ENCODE peak calls at places on chromosome 4, in five cellular contexts. One of them, this sample, is unnamed.

GRCh38 chr4:130479020-130479419 is 1383.1 kb downstream of the C4orf33 start:
- DNase-seq in stimulated activated CD8-positive, alpha-beta memory T cell treated with anti-CD3 and anti-CD28 coated beads, Interleukin-7, amount 100 ng/mL, for 1 hour: no peak
- DNase-seq in ELR: peak
- DNase-seq in stimulated activated CD4-positive, alpha-beta T cell treated with anti-CD3 and anti-CD28 coated beads, TNF-alpha, amount 100 ng/mL, for 48 hours: no peak
- DNase-seq in OCI-M1: no peak
- DNase-seq in this sample: peak

GRCh38 chr4:28350485-28350884 is 1489.8 kb downstream of the STIM2 start:
- DNase-seq in stimulated activated CD8-positive, alpha-beta memory T cell treated with anti-CD3 and anti-CD28 coated beads, Interleukin-7, amount 100 ng/mL, for 1 hour: no peak
- DNase-seq in ELR: peak
- DNase-seq in stimulated activated CD4-positive, alpha-beta T cell treated with anti-CD3 and anti-CD28 coated beads, TNF-alpha, amount 100 ng/mL, for 48 hours: no peak
- DNase-seq in OCI-M1: no peak
- DNase-seq in this sample: peak

GRCh38 chr4:96519291-96519690 is 679.4 kb downstream of the PDHA2 start:
- DNase-seq in stimulated activated CD8-positive, alpha-beta memory T cell treated with anti-CD3 and anti-CD28 coated beads, Interleukin-7, amount 100 ng/mL, for 1 hour: no peak
- DNase-seq in ELR: no peak
- DNase-seq in stimulated activated CD4-positive, alpha-beta T cell treated with anti-CD3 and anti-CD28 coated beads, TNF-alpha, amount 100 ng/mL, for 48 hours: no peak
- DNase-seq in OCI-M1: peak
- DNase-seq in this sample: peak

GRCh38 chr4:7198440-7199128 is 6.2 kb downstream of the SORCS2 start:
- DNase-seq in stimulated activated CD8-positive, alpha-beta memory T cell treated with anti-CD3 and anti-CD28 coated beads, Interleukin-7, amount 100 ng/mL, for 1 hour: no peak
- DNase-seq in ELR: no peak
- DNase-seq in stimulated activated CD4-positive, alpha-beta T cell treated with anti-CD3 and anti-CD28 coated beads, TNF-alpha, amount 100 ng/mL, for 48 hours: no peak
- DNase-seq in OCI-M1: no peak
- DNase-seq in this sample: no peak

GRCh38 chr4:173413043-173413442 is 14.1 kb upstream of the SCRG1 start:
- DNase-seq in stimulated activated CD8-positive, alpha-beta memory T cell treated with anti-CD3 and anti-CD28 coated beads, Interleukin-7, amount 100 ng/mL, for 1 hour: no peak
- DNase-seq in ELR: no peak
- DNase-seq in stimulated activated CD4-positive, alpha-beta T cell treated with anti-CD3 and anti-CD28 coated beads, TNF-alpha, amount 100 ng/mL, for 48 hours: no peak
- DNase-seq in OCI-M1: no peak
- DNase-seq in this sample: peak

GRCh38 chr4:83062748-83063147 is 27.8 kb downstream of the COPS4 start:
- DNase-seq in stimulated activated CD8-positive, alpha-beta memory T cell treated with anti-CD3 and anti-CD28 coated beads, Interleukin-7, amount 100 ng/mL, for 1 hour: no peak
- DNase-seq in ELR: no peak
- DNase-seq in stimulated activated CD4-positive, alpha-beta T cell treated with anti-CD3 and anti-CD28 coated beads, TNF-alpha, amount 100 ng/mL, for 48 hours: no peak
- DNase-seq in OCI-M1: no peak
- DNase-seq in this sample: no peak

GRCh38 chr4:78058591-78059523 is 1.7 kb downstream of the FRAS1 start:
- DNase-seq in stimulated activated CD8-positive, alpha-beta memory T cell treated with anti-CD3 and anti-CD28 coated beads, Interleukin-7, amount 100 ng/mL, for 1 hour: no peak
- DNase-seq in ELR: peak
- DNase-seq in stimulated activated CD4-positive, alpha-beta T cell treated with anti-CD3 and anti-CD28 coated beads, TNF-alpha, amount 100 ng/mL, for 48 hours: no peak
- DNase-seq in OCI-M1: peak
- DNase-seq in this sample: peak

GRCh38 chr4:53734584-53735363 is 143.5 kb upstream of the LNX1 start:
- DNase-seq in stimulated activated CD8-positive, alpha-beta memory T cell treated with anti-CD3 and anti-CD28 coated beads, Interleukin-7, amount 100 ng/mL, for 1 hour: no peak
- DNase-seq in ELR: peak
- DNase-seq in stimulated activated CD4-positive, alpha-beta T cell treated with anti-CD3 and anti-CD28 coated beads, TNF-alpha, amount 100 ng/mL, for 48 hours: no peak
- DNase-seq in OCI-M1: no peak
- DNase-seq in this sample: peak

GRCh38 chr4:86160423-86160822 is 199.4 kb downstream of the MAPK10 start:
- DNase-seq in stimulated activated CD8-positive, alpha-beta memory T cell treated with anti-CD3 and anti-CD28 coated beads, Interleukin-7, amount 100 ng/mL, for 1 hour: no peak
- DNase-seq in ELR: no peak
- DNase-seq in stimulated activated CD4-positive, alpha-beta T cell treated with anti-CD3 and anti-CD28 coated beads, TNF-alpha, amount 100 ng/mL, for 48 hours: no peak
- DNase-seq in OCI-M1: no peak
- DNase-seq in this sample: peak

GRCh38 chr4:137124278-137124932 is 407.9 kb downstream of the PCDH18 start:
- DNase-seq in stimulated activated CD8-positive, alpha-beta memory T cell treated with anti-CD3 and anti-CD28 coated beads, Interleukin-7, amount 100 ng/mL, for 1 hour: no peak
- DNase-seq in ELR: peak
- DNase-seq in stimulated activated CD4-positive, alpha-beta T cell treated with anti-CD3 and anti-CD28 coated beads, TNF-alpha, amount 100 ng/mL, for 48 hours: no peak
- DNase-seq in OCI-M1: peak
- DNase-seq in this sample: peak

GRCh38 chr4:132333723-132334045 is 815.4 kb upstream of the PCDH10 start:
- DNase-seq in stimulated activated CD8-positive, alpha-beta memory T cell treated with anti-CD3 and anti-CD28 coated beads, Interleukin-7, amount 100 ng/mL, for 1 hour: no peak
- DNase-seq in ELR: peak
- DNase-seq in stimulated activated CD4-positive, alpha-beta T cell treated with anti-CD3 and anti-CD28 coated beads, TNF-alpha, amount 100 ng/mL, for 48 hours: no peak
- DNase-seq in OCI-M1: no peak
- DNase-seq in this sample: peak

GRCh38 chr4:77151246-77151645 is 5.8 kb upstream of the CCNG2 start:
- DNase-seq in stimulated activated CD8-positive, alpha-beta memory T cell treated with anti-CD3 and anti-CD28 coated beads, Interleukin-7, amount 100 ng/mL, for 1 hour: no peak
- DNase-seq in ELR: peak
- DNase-seq in stimulated activated CD4-positive, alpha-beta T cell treated with anti-CD3 and anti-CD28 coated beads, TNF-alpha, amount 100 ng/mL, for 48 hours: no peak
- DNase-seq in OCI-M1: no peak
- DNase-seq in this sample: no peak

GRCh38 chr4:10080874-10081606 is 35.6 kb downstream of the WDR1 start:
- DNase-seq in stimulated activated CD8-positive, alpha-beta memory T cell treated with anti-CD3 and anti-CD28 coated beads, Interleukin-7, amount 100 ng/mL, for 1 hour: no peak
- DNase-seq in ELR: no peak
- DNase-seq in stimulated activated CD4-positive, alpha-beta T cell treated with anti-CD3 and anti-CD28 coated beads, TNF-alpha, amount 100 ng/mL, for 48 hours: no peak
- DNase-seq in OCI-M1: no peak
- DNase-seq in this sample: no peak

GRCh38 chr4:183533698-183534097 is 28.8 kb downstream of the ING2 start:
- DNase-seq in stimulated activated CD8-positive, alpha-beta memory T cell treated with anti-CD3 and anti-CD28 coated beads, Interleukin-7, amount 100 ng/mL, for 1 hour: no peak
- DNase-seq in ELR: no peak
- DNase-seq in stimulated activated CD4-positive, alpha-beta T cell treated with anti-CD3 and anti-CD28 coated beads, TNF-alpha, amount 100 ng/mL, for 48 hours: no peak
- DNase-seq in OCI-M1: no peak
- DNase-seq in this sample: no peak

GRCh38 chr4:40066651-40067050 is 10.0 kb downstream of the N4BP2 start:
- DNase-seq in stimulated activated CD8-positive, alpha-beta memory T cell treated with anti-CD3 and anti-CD28 coated beads, Interleukin-7, amount 100 ng/mL, for 1 hour: no peak
- DNase-seq in ELR: no peak
- DNase-seq in stimulated activated CD4-positive, alpha-beta T cell treated with anti-CD3 and anti-CD28 coated beads, TNF-alpha, amount 100 ng/mL, for 48 hours: no peak
- DNase-seq in OCI-M1: no peak
- DNase-seq in this sample: no peak

GRCh38 chr4:39648827-39649558 is 10.3 kb upstream of the SMIM14 start:
- DNase-seq in stimulated activated CD8-positive, alpha-beta memory T cell treated with anti-CD3 and anti-CD28 coated beads, Interleukin-7, amount 100 ng/mL, for 1 hour: no peak
- DNase-seq in ELR: no peak
- DNase-seq in stimulated activated CD4-positive, alpha-beta T cell treated with anti-CD3 and anti-CD28 coated beads, TNF-alpha, amount 100 ng/mL, for 48 hours: no peak
- DNase-seq in OCI-M1: no peak
- DNase-seq in this sample: no peak

GRCh38 chr4:147368948-147369347 is 111.9 kb upstream of the EDNRA start:
- DNase-seq in stimulated activated CD8-positive, alpha-beta memory T cell treated with anti-CD3 and anti-CD28 coated beads, Interleukin-7, amount 100 ng/mL, for 1 hour: no peak
- DNase-seq in ELR: no peak
- DNase-seq in stimulated activated CD4-positive, alpha-beta T cell treated with anti-CD3 and anti-CD28 coated beads, TNF-alpha, amount 100 ng/mL, for 48 hours: no peak
- DNase-seq in OCI-M1: no peak
- DNase-seq in this sample: peak

GRCh38 chr4:82469776-82470345 is 39.5 kb downstream of the ENOPH1 start:
- DNase-seq in stimulated activated CD8-positive, alpha-beta memory T cell treated with anti-CD3 and anti-CD28 coated beads, Interleukin-7, amount 100 ng/mL, for 1 hour: no peak
- DNase-seq in ELR: peak
- DNase-seq in stimulated activated CD4-positive, alpha-beta T cell treated with anti-CD3 and anti-CD28 coated beads, TNF-alpha, amount 100 ng/mL, for 48 hours: no peak
- DNase-seq in OCI-M1: no peak
- DNase-seq in this sample: peak

GRCh38 chr4:15891312-15891711 is 47.2 kb downstream of the FGFBP1 start:
- DNase-seq in stimulated activated CD8-positive, alpha-beta memory T cell treated with anti-CD3 and anti-CD28 coated beads, Interleukin-7, amount 100 ng/mL, for 1 hour: no peak
- DNase-seq in ELR: no peak
- DNase-seq in stimulated activated CD4-positive, alpha-beta T cell treated with anti-CD3 and anti-CD28 coated beads, TNF-alpha, amount 100 ng/mL, for 48 hours: no peak
- DNase-seq in OCI-M1: no peak
- DNase-seq in this sample: no peak

GRCh38 chr4:180926277-180926676 is 1316.9 kb upstream of the TENM3 start:
- DNase-seq in stimulated activated CD8-positive, alpha-beta memory T cell treated with anti-CD3 and anti-CD28 coated beads, Interleukin-7, amount 100 ng/mL, for 1 hour: no peak
- DNase-seq in ELR: no peak
- DNase-seq in stimulated activated CD4-positive, alpha-beta T cell treated with anti-CD3 and anti-CD28 coated beads, TNF-alpha, amount 100 ng/mL, for 48 hours: no peak
- DNase-seq in OCI-M1: no peak
- DNase-seq in this sample: no peak

GRCh38 chr4:22363071-22363470 is 152.8 kb downstream of the ADGRA3 start:
- DNase-seq in stimulated activated CD8-positive, alpha-beta memory T cell treated with anti-CD3 and anti-CD28 coated beads, Interleukin-7, amount 100 ng/mL, for 1 hour: no peak
- DNase-seq in ELR: peak
- DNase-seq in stimulated activated CD4-positive, alpha-beta T cell treated with anti-CD3 and anti-CD28 coated beads, TNF-alpha, amount 100 ng/mL, for 48 hours: no peak
- DNase-seq in OCI-M1: no peak
- DNase-seq in this sample: no peak

GRCh38 chr4:102678695-102679335 is 82.0 kb downstream of the MANBA start:
- DNase-seq in stimulated activated CD8-positive, alpha-beta memory T cell treated with anti-CD3 and anti-CD28 coated beads, Interleukin-7, amount 100 ng/mL, for 1 hour: no peak
- DNase-seq in ELR: no peak
- DNase-seq in stimulated activated CD4-positive, alpha-beta T cell treated with anti-CD3 and anti-CD28 coated beads, TNF-alpha, amount 100 ng/mL, for 48 hours: no peak
- DNase-seq in OCI-M1: no peak
- DNase-seq in this sample: no peak

GRCh38 chr4:107806196-107806595 is 18.5 kb upstream of the SGMS2 start:
- DNase-seq in stimulated activated CD8-positive, alpha-beta memory T cell treated with anti-CD3 and anti-CD28 coated beads, Interleukin-7, amount 100 ng/mL, for 1 hour: no peak
- DNase-seq in ELR: no peak
- DNase-seq in stimulated activated CD4-positive, alpha-beta T cell treated with anti-CD3 and anti-CD28 coated beads, TNF-alpha, amount 100 ng/mL, for 48 hours: no peak
- DNase-seq in OCI-M1: no peak
- DNase-seq in this sample: no peak

GRCh38 chr4:156738756-156739155 is 232.8 kb downstream of the PDGFC start:
- DNase-seq in stimulated activated CD8-positive, alpha-beta memory T cell treated with anti-CD3 and anti-CD28 coated beads, Interleukin-7, amount 100 ng/mL, for 1 hour: no peak
- DNase-seq in ELR: no peak
- DNase-seq in stimulated activated CD4-positive, alpha-beta T cell treated with anti-CD3 and anti-CD28 coated beads, TNF-alpha, amount 100 ng/mL, for 48 hours: no peak
- DNase-seq in OCI-M1: no peak
- DNase-seq in this sample: no peak

This sample was measured in choroid plexus epithelial cell.